ENCODE peak calls at places on chromosomes 11 and 22, in four cellular contexts. J is H7, F is Karpas-422, W is stomach. C is an unnamed sample. For H3K36me3, the result is how much of the 10 kb centered on the place peaks cover.

GRCh38 chr11:110524227-110524626 is 94.5 kb downstream of the FDX1 start:
- DNase-seq in W (no peak), J (no peak), F (no peak), C (no peak)

GRCh38 chr11:91209751-91210150 is 986.9 kb upstream of the CHORDC1 start:
- DNase-seq in J (no peak), W (no peak), F (no peak), C (no peak)

GRCh38 chr11:131693756-131694155 is 323.3 kb downstream of the NTM start:
- DNase-seq in J (no peak), F (no peak), W (no peak), C (no peak)

GRCh38 chr11:96622026-96622634 is 232.3 kb downstream of the JRKL start:
- DNase-seq in J (no peak), W (no peak), F (no peak), C (no peak)

GRCh38 chr11:96242191-96242845 is 100.7 kb downstream of the MAML2 start:
- DNase-seq in W (no peak), F (no peak), J (no peak), C (peak)

GRCh38 chr11:86671386-86672006 is 920 bp downstream of the ME3 start:
- DNase-seq in W (peak), F (no peak), J (peak), C (no peak)

GRCh38 chr11:31802609-31802989 is 8.5 kb downstream of the PAX6 start:
- DNase-seq in W (no peak), F (no peak), J (peak), C (no peak)

GRCh38 chr11:12187399-12187798 is 77.0 kb downstream of the MICAL2 start:
- DNase-seq in W (no peak), J (no peak), F (no peak), C (no peak)

GRCh38 chr11:83641511-83641910 is 355.3 kb upstream of the CCDC90B start:
- DNase-seq in J (no peak), W (no peak), F (no peak), C (no peak)

GRCh38 chr22:28978158-28978557 is 83.5 kb downstream of the C22orf31 start:
- DNase-seq in J (no peak), F (no peak), W (no peak), C (no peak)

GRCh38 chr11:10931761-10932700 is 74.2 kb upstream of the ZBED5 start:
- DNase-seq in W (no peak), J (no peak), F (no peak), C (no peak)

GRCh38 chr11:126113963-126114362 is 51.3 kb upstream of the CDON start:
- DNase-seq in J (no peak), F (no peak), W (no peak), C (no peak)

GRCh38 chr11:43503417-43503816 is 144.7 kb downstream of the TTC17 start:
- DNase-seq in F (peak), W (no peak), J (no peak), C (no peak)

GRCh38 chr11:59053387-59053786 is 32.7 kb upstream of the GLYATL1B start:
- DNase-seq in W (peak), J (no peak), F (peak), C (peak)

GRCh38 chr22:49046546-49047305 is 780.9 kb downstream of the BRD1 start:
- DNase-seq in J (peak), F (peak), W (no peak), C (peak)

GRCh38 chr11:33157103-33158027 is 3.9 kb downstream of the CSTF3 start:
- DNase-seq in J (no peak), F (no peak), W (no peak), C (no peak)
- H3K36me3 ChIP-seq in J (under half), F (under half), W (under half), C (half or more)

DNA sequence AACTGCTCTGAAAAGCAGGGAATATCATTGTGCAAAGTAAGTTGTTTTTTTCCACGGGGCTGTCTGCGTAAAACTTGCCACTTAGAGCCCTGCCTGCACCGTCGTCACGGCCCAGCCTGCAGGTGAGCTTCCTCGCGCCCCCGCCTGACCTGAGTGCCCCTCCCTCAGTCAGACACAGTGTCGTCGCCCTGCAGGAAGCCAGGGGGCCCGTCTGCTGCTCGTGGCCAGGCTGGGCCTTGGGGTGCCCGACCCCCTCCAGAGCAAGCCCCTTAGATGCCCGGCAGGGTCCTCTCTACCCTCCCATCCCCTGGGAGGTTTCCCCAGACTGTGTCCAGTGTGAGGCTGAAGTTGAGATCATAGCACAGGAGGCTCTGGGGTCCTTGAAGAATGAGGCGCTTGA is 31.6 kb downstream of the SBF1 start:
- DNase-seq in J (no peak), F (no peak), W (no peak), C (no peak)
- H3K36me3 ChIP-seq in J (under half), F (under half), W (half or more), C (half or more)

GRCh38 chr11:75277991-75278790 is 37.6 kb downstream of the TPBGL start:
- DNase-seq in J (no peak), W (no peak), F (no peak), C (no peak)
- H3K36me3 ChIP-seq in J (under half), W (half or more), F (under half), C (under half)

DNA sequence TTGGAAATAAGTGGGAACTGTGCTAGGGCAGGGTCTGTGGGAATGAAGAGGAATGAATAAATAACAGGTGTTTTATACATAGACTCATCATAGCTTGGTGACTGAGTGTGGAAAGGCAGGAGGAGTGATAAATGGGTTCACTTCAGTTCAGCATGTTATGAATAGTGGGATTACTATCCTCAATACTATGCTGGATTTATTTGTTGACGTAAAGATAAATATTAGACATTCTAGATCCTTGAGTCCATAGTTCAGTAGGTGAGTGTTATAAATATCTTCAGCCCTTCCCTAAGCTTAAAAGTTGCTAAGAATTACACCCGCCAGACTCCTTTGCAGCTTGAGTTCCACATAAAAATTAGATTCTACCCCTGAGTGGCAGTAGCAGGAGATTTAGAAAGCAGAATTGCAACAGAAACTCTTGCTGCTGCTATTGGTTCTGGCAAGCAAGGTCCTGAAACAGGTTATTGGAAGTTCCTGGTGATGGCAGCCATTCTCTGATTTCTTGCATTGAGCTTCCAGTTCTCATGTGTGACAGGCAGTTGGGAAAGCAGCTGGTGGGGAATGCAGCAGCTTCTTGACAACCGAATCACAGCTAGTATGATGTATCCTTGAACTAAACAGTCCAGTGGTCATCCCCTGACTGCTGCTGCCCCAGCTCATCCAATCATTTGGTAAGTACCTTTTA is 1558.9 kb downstream of the FAM181B start:
- DNase-seq in F (no peak), W (no peak), J (no peak), C (no peak)
- H3K36me3 ChIP-seq in F (under half), W (under half), J (under half), C (under half)

DNA sequence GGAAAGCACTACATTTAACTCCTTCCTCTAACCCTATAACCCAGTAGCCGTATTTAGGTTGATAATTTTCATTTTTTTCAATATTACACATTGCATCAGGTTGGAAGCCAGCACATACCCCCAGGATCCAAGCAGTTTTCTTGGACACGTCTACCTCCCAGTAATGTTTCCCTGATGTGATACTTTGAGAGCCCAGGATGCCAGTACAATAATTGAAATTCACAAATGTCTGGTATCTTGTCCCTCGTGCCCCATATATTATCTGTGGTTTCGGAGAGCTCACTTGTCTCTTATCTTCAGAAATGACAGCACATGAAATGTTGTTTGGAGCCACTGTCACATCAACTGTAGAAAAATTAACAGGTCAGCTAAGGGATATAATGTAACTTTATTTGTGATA is 19.8 kb downstream of the TRIM5 start:
- DNase-seq in W (no peak), F (no peak), J (no peak), C (no peak)
- H3K36me3 ChIP-seq in W (half or more), F (under half), J (under half), C (under half)

DNA sequence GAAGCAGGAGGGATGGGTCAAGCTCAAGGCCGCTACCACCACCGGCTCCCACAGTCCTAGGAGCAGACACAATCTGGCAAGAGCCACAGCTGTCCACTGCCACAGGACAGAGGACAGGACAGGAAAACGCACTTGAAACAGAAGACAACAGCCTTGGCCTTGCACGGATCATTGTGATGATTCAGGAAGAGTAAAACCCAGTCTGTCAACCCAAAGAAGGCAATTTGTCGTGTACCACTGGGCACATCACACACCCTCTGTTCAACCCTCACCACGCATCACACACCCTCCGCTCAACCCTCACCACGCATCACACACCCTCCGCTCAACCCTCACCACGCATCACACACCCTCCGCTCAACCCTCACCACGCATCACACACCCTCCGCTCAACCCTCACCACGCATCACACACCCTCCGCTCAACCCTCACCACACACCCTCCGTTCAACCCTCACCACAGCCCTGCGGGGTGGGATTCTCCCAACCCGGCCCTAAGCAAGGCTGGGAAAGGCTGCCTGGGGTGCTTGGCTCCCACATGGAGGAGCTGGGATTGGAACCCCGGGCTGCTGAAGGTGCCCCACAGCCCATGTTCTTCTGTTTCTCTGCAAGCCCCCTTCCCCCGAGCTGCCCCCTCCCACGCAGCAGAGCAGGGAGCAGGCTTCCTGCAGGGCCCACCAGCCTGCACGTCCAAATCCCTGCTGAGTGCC is 11.3 kb upstream of the CDC42BPG start:
- DNase-seq in F (no peak), W (no peak), J (no peak), C (no peak)
- H3K36me3 ChIP-seq in F (under half), W (half or more), J (under half), C (half or more)

GRCh38 chr11:62984451-62984991 is at the start of gene SLC22A6:
- DNase-seq in J (peak), W (no peak), F (no peak), C (no peak)

GRCh38 chr11:62983536-62984199 is 1.1 kb downstream of the SLC22A6 start:
- DNase-seq in J (peak), F (no peak), W (no peak), C (no peak)

GRCh38 chr11:62988281-62988680 is 3.5 kb upstream of the SLC22A6 start:
- DNase-seq in J (peak), W (no peak), F (no peak), C (no peak)

GRCh38 chr11:62981743-62982142 is 3.0 kb downstream of the SLC22A6 start:
- DNase-seq in F (peak), J (peak), W (no peak), C (no peak)

DNA sequence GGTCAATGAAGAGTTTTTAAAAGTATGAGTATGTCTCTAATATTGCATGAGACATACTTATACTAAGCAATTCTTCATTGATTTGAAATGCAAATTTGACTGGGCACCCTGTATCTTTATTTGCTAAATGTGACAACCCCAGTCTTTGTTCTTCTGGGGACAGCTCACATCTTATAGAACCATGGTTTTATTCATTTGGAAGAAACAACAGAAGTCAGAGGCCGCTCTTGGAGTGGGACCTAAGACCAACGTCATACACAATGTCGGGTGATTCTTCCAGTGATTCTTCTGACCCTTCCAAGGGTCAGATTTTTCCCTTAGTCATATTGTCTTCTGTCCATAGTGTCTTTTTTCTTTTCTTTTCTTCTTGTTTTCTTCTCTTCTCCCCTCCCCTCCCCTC is 584 bp upstream of the SLC22A6 start:
- DNase-seq in W (no peak), F (no peak), J (peak), C (no peak)
- H3K36me3 ChIP-seq in W (under half), F (under half), J (under half), C (under half)